ENCODE peak calls at places on chromosomes 13 and 19, in eight cellular contexts. Q is AG09309, Y is HFF-Myc, X is fibroblast of lung, D is colonic mucosa, R is AG04450, Z is mucosa of descending colon, O is brain microvascular endothelial cell. N is an unnamed sample.

GRCh38 chr13:46871557-46871956 is 25.3 kb downstream of the HTR2A start:
- DNase-seq in D (no peak), Z (no peak), R (no peak), Q (no peak), X (no peak), O (no peak), Y (no peak), N (no peak)

GRCh38 chr13:83780201-83780600 is 102.1 kb downstream of the SLITRK1 start:
- DNase-seq in O (peak; percentile 47), X (peak; percentile 22), R (no peak), Y (peak; percentile 1), Q (no peak), Z (no peak), D (no peak), N (peak; percentile 76)

GRCh38 chr13:90538063-90538462 is 809.4 kb upstream of the MIR17HG start:
- DNase-seq in X (no peak), Y (no peak), Q (no peak), Z (no peak), R (no peak), D (no peak), O (no peak), N (no peak)

GRCh38 chr13:110661256-110661655 is 44.7 kb downstream of the CARS2 start:
- DNase-seq in D (no peak), X (no peak), Y (no peak), Q (no peak), R (no peak), O (no peak), Z (no peak), N (peak; percentile 45)

GRCh38 chr13:40996433-40997095 is 22.6 kb downstream of the ELF1 start:
- DNase-seq in Q (no peak), Z (no peak), D (no peak), R (no peak), X (no peak), Y (no peak), O (no peak), N (no peak)

GRCh38 chr19:17346109-17346671 is 8.8 kb downstream of the GTPBP3 start:
- DNase-seq in Z (peak; percentile 76), X (peak; percentile 54), Q (no peak), O (peak; percentile 64), D (peak; percentile 80), R (no peak), Y (no peak), N (peak; percentile 68)

GRCh38 chr13:35349673-35350278 is 126.7 kb downstream of the MAB21L1 start:
- DNase-seq in O (peak; percentile 1), D (no peak), R (no peak), Q (no peak), Z (no peak), X (peak; percentile 4), Y (no peak), N (peak; percentile 15)

GRCh38 chr19:16261584-16262370 is 62.8 kb upstream of the KLF2 start:
- DNase-seq in Y (no peak), R (no peak), Z (no peak), D (no peak), Q (no peak), X (no peak), O (no peak), N (no peak)

GRCh38 chr13:76791290-76791664 is 94.9 kb downstream of the KCTD12 start:
- DNase-seq in R (no peak), O (no peak), Y (no peak), Z (no peak), D (no peak), X (no peak), Q (no peak), N (peak; percentile 22)

GRCh38 chr19:18254546-18255500 is 19.4 kb downstream of the IQCN start:
- DNase-seq in R (no peak), D (peak; percentile 78), X (no peak), O (no peak), Q (no peak), Z (peak; percentile 82), Y (no peak), N (no peak)

GRCh38 chr13:98577823-98578285 is 947 bp upstream of the STK24 start:
- DNase-seq in O (no peak), Z (no peak), D (no peak), R (no peak), Y (no peak), Q (no peak), X (no peak), N (no peak)

GRCh38 chr19:42555317-42555716 is 27.0 kb upstream of the CEACAM1 start:
- DNase-seq in X (no peak), Y (no peak), R (no peak), Z (peak; percentile 40), D (no peak), Q (no peak), O (no peak), N (peak; percentile 5)

GRCh38 chr19:1076951-1077350 is 10.0 kb downstream of the ARHGAP45 start:
- DNase-seq in D (peak; percentile 75), Y (no peak), Q (no peak), O (no peak), X (no peak), Z (peak; percentile 95), R (no peak), N (no peak)

GRCh38 chr13:42176286-42176685 is 95.7 kb upstream of the AKAP11 start:
- DNase-seq in D (no peak), R (no peak), Y (no peak), Z (no peak), Q (no peak), O (no peak), X (no peak), N (no peak)

GRCh38 chr13:33678906-33679657 is 138.9 kb upstream of the RFC3 start:
- DNase-seq in O (peak; percentile 67), D (peak; percentile 45), Y (no peak), R (no peak), Z (peak; percentile 70), Q (peak; percentile 35), X (peak; percentile 34), N (peak; percentile 88)

GRCh38 chr19:1794424-1795185 is 17.5 kb downstream of the ATP8B3 start:
- DNase-seq in Y (no peak), R (no peak), Q (no peak), Z (peak; percentile 32), O (no peak), X (peak; percentile 23), D (no peak), N (no peak)

GRCh38 chr13:42816538-42816937 is 35.2 kb downstream of the FAM216B start:
- DNase-seq in Y (no peak), R (no peak), Z (no peak), X (no peak), Q (no peak), O (no peak), D (no peak), N (no peak)

GRCh38 chr19:35744688-35745327 is 410 bp downstream of the U2AF1L4 start:
- DNase-seq in Q (peak; percentile 81), D (peak; percentile 97), Z (peak; percentile 97), Y (peak; percentile 89), R (peak; percentile 90), O (peak; percentile 97), X (peak; percentile 96), N (peak; percentile 98)
- TF ChIP-seq CTCF in Q (peak; percentile 57), D (no peak), Z (peak; percentile 10), Y (peak; percentile 40), R (peak; percentile 59), O (peak; percentile 68), X (peak; percentile 52), N (peak; percentile 61)

DNA sequence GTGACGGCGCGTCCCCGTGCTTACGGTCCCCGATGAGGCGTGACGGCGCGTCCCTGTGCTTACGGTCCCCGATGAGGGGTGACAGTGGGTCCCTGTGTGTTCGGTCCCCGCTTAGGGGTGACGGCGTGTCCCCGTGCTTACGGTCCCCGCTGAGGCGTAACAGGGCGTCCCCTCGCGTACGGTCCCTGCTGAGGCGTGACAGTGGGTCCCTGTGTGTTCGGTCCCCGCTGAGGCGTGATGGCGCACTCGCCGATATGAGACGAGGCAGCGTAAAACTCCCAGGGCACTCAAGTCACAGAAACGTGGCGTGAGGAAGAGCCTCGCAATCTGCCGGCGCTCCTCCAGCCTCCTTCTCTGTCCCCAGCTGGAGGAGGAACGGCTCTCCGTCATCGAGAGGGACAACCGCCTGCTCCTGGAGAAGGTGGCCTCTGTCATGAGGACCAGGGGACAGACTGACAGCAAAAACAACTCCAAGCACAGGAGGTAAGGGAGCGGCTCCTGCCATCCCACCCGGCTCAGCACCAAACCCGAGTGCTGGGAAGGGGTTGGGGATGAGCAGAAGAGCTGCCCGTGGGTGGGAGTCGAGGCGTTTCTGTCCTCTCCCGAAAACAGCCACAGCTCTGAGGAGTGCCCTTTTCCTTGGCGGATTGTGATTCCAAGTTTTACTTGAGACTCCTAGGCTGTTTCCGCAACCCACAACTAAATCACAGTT is 21.1 kb downstream of the CFAP97D2 start:
- DNase-seq in Y (no peak), X (no peak), O (no peak), Z (no peak), Q (no peak), D (no peak), R (no peak), N (no peak)
- H3K4me3 ChIP-seq in Y (no peak overlapping the region), X (peak overlapping the region; percentile 36), O (no peak overlapping the region), Z (no peak overlapping the region), Q (peak overlapping the region; percentile 18), D (no peak overlapping the region), R (peak overlapping the region; percentile 33), N (peak overlapping the region; percentile 40)

GRCh38 chr13:37059136-37059847 is at the start of gene SUPT20H:
- DNase-seq in Q (peak; percentile 42), Z (peak; percentile 97), D (peak; percentile 95), R (peak; percentile 64), Y (peak; percentile 49), O (peak; percentile 91), X (peak; percentile 88), N (peak; percentile 94)
- TF ChIP-seq CTCF in Q (no peak), Z (no peak), D (no peak), R (no peak), Y (no peak), O (no peak), X (no peak), N (no peak)

GRCh38 chr13:28529836-28530235 is 34.9 kb upstream of the FLT1 start:
- DNase-seq in Y (no peak), R (no peak), Q (no peak), D (no peak), Z (no peak), O (no peak), X (no peak), N (no peak)

GRCh38 chr13:28532226-28533048 is 37.5 kb upstream of the FLT1 start:
- DNase-seq in X (no peak), R (no peak), Q (no peak), D (no peak), O (no peak), Z (peak; percentile 53), Y (no peak), N (peak; percentile 23)

GRCh38 chr13:28531195-28531955 is 36.4 kb upstream of the FLT1 start:
- DNase-seq in R (no peak), Q (no peak), D (peak; percentile 33), X (peak; percentile 17), O (peak; percentile 13), Z (peak; percentile 60), Y (no peak), N (peak; percentile 14)

GRCh38 chr13:28531956-28532225 is 37.0 kb upstream of the FLT1 start:
- DNase-seq in Q (no peak), O (no peak), Z (no peak), X (no peak), Y (no peak), R (no peak), D (no peak), N (no peak)

DNA sequence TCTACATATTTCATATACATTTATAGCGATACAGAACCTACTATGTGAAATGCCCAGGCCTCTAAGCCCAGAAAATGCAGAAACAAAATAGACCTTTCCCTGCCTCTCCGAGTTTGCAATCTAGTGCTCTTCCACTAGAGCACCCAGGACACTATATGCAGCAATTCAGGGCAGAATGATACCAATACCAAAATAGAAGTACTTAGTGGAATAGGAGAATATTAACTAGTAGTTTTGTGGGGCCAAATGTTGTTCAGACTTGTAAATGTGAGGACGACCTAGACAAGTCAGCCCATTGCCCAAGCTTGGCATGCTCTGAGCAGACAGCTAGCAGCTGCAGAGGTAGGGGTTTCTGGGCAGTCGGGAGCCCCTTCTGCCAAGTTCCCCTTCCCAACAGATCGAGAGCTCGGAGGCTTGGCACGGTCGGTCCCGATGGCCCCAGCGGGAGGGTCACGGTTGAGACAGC is 35.8 kb upstream of the FLT1 start:
- DNase-seq in D (no peak), R (no peak), Y (no peak), Q (no peak), O (no peak), Z (no peak), X (peak; percentile 36), N (peak; percentile 62)
- H3K4me3 ChIP-seq in D (peak overlapping the region; percentile 22), R (peak overlapping the region; percentile 58), Y (peak overlapping the region; percentile 58), Q (peak overlapping the region; percentile 48), O (peak overlapping the region; percentile 51), Z (no peak overlapping the region), X (peak overlapping the region; percentile 49), N (peak overlapping the region; percentile 54)